ENCODE peak calls at places on chromosomes 16 and 17, in four cellular contexts. One of them, this sample, is unnamed. For H3K4me1, the result is how much of the 10 kb centered on the place peaks cover.

GRCh38 chr16:86665319-86665675 is 86.9 kb downstream of the FOXL1 start:
- DNase-seq in IMR-90: peak
- DNase-seq in ovary: no peak
- DNase-seq in aorta: no peak
- DNase-seq in this sample: no peak

GRCh38 chr17:81171941-81172340 is 5.9 kb upstream of the AATK start:
- DNase-seq in ovary: no peak
- DNase-seq in aorta: no peak
- DNase-seq in IMR-90: peak
- DNase-seq in this sample: no peak

GRCh38 chr16:28561557-28562187 is 8.0 kb downstream of the SGF29 start:
- DNase-seq in ovary: no peak
- DNase-seq in aorta: no peak
- DNase-seq in IMR-90: no peak
- DNase-seq in this sample: no peak

GRCh38 chr16:78659668-78660217 is 560.3 kb downstream of the WWOX start:
- DNase-seq in ovary: no peak
- DNase-seq in aorta: no peak
- DNase-seq in IMR-90: no peak
- DNase-seq in this sample: no peak

GRCh38 chr17:66547170-66547865 is 244.9 kb downstream of the PRKCA start:
- DNase-seq in ovary: no peak
- DNase-seq in aorta: no peak
- DNase-seq in IMR-90: no peak
- DNase-seq in this sample: no peak

GRCh38 chr17:73304971-73305786 is 6.6 kb downstream of the CDC42EP4 start:
- DNase-seq in aorta: peak
- DNase-seq in ovary: peak
- DNase-seq in IMR-90: peak
- DNase-seq in this sample: no peak

GRCh38 chr17:27158390-27158789 is 135.5 kb upstream of the WSB1 start:
- DNase-seq in aorta: no peak
- DNase-seq in IMR-90: no peak
- DNase-seq in ovary: no peak
- DNase-seq in this sample: no peak

GRCh38 chr16:55835578-55835977 is 2.7 kb upstream of the CES1 start:
- DNase-seq in ovary: peak
- DNase-seq in IMR-90: no peak
- DNase-seq in aorta: peak
- DNase-seq in this sample: no peak

GRCh38 chr17:36485027-36485426 is 1.5 kb upstream of the ZNHIT3 start:
- DNase-seq in aorta: no peak
- DNase-seq in ovary: no peak
- DNase-seq in IMR-90: no peak
- DNase-seq in this sample: no peak

GRCh38 chr17:63529711-63530556 is 6.8 kb downstream of the KCNH6 start:
- DNase-seq in ovary: no peak
- DNase-seq in aorta: no peak
- DNase-seq in IMR-90: no peak
- DNase-seq in this sample: no peak

GRCh38 chr17:65551641-65552040 is 9.8 kb downstream of the AXIN2 start:
- DNase-seq in aorta: no peak
- DNase-seq in IMR-90: no peak
- DNase-seq in ovary: no peak
- DNase-seq in this sample: no peak

GRCh38 chr17:40331743-40332641 is 23.0 kb downstream of the RARA start:
- DNase-seq in IMR-90: no peak
- DNase-seq in aorta: peak
- DNase-seq in ovary: peak
- DNase-seq in this sample: no peak

GRCh38 chr16:24988593-24989338 is 26.4 kb downstream of the ARHGAP17 start:
- DNase-seq in aorta: no peak
- DNase-seq in IMR-90: peak
- DNase-seq in ovary: no peak
- DNase-seq in this sample: peak

GRCh38 chr16:50841081-50841886 is 99.4 kb downstream of the CYLD start:
- DNase-seq in IMR-90: no peak
- DNase-seq in ovary: no peak
- DNase-seq in aorta: no peak
- DNase-seq in this sample: no peak

GRCh38 chr17:80855968-80856862 is 135.4 kb upstream of the CHMP6 start:
- DNase-seq in IMR-90: peak
- DNase-seq in ovary: no peak
- DNase-seq in aorta: peak
- DNase-seq in this sample: no peak

GRCh38 chr17:54977744-54978143 is 9.2 kb downstream of the STXBP4 start:
- DNase-seq in IMR-90: no peak
- DNase-seq in aorta: no peak
- DNase-seq in ovary: no peak
- DNase-seq in this sample: no peak

GRCh38 chr17:2723505-2723996 is 12.0 kb upstream of the CLUH start:
- DNase-seq in IMR-90: no peak
- DNase-seq in aorta: no peak
- DNase-seq in ovary: no peak
- DNase-seq in this sample: no peak

GRCh38 chr17:69254187-69254586 is 25.6 kb upstream of the ABCA10 start:
- DNase-seq in IMR-90: no peak
- DNase-seq in aorta: no peak
- DNase-seq in ovary: no peak
- DNase-seq in this sample: no peak

GRCh38 chr17:80941743-80942211 is 49.9 kb upstream of the CHMP6 start:
- DNase-seq in aorta: peak
- DNase-seq in IMR-90: peak
- DNase-seq in ovary: peak
- DNase-seq in this sample: no peak

GRCh38 chr17:14095630-14096029 is 26.3 kb downstream of the COX10 start:
- DNase-seq in IMR-90: no peak
- DNase-seq in ovary: no peak
- DNase-seq in aorta: no peak
- DNase-seq in this sample: no peak

GRCh38 chr17:78494189-78494960 is 82.8 kb downstream of the DNAH17 start:
- DNase-seq in ovary: no peak
- DNase-seq in aorta: peak
- DNase-seq in IMR-90: no peak
- DNase-seq in this sample: no peak

GRCh38 chr17:45813051-45813731 is 29.1 kb downstream of the CRHR1 start:
- DNase-seq in ovary: no peak
- DNase-seq in IMR-90: no peak
- DNase-seq in aorta: no peak
- DNase-seq in this sample: no peak

GRCh38 chr17:35799942-35800341 is 4.5 kb upstream of the MMP28 start:
- DNase-seq in aorta: peak
- DNase-seq in ovary: no peak
- DNase-seq in IMR-90: no peak
- DNase-seq in this sample: no peak

GRCh38 chr17:73855933-73856332 is 211.7 kb upstream of the SDK2 start:
- DNase-seq in IMR-90: no peak
- DNase-seq in ovary: no peak
- DNase-seq in aorta: no peak
- DNase-seq in this sample: no peak

GRCh38 chr16:66925322-66925840 is at the start of gene RRAD:
- DNase-seq in aorta: peak
- DNase-seq in IMR-90: peak
- DNase-seq in ovary: peak
- DNase-seq in this sample: no peak

GRCh38 chr17:27333410-27333980 is 39.6 kb downstream of the WSB1 start:
- DNase-seq in IMR-90: no peak
- DNase-seq in ovary: peak
- DNase-seq in aorta: no peak
- DNase-seq in this sample: no peak

GRCh38 chr17:77474292-77474988 is 333.7 kb downstream of the SEC14L1 start:
- DNase-seq in ovary: no peak
- DNase-seq in aorta: no peak
- DNase-seq in IMR-90: peak
- DNase-seq in this sample: no peak

GRCh38 chr17:16150251-16150859 is 65.0 kb downstream of the NCOR1 start:
- DNase-seq in IMR-90: peak
- DNase-seq in aorta: no peak
- DNase-seq in ovary: no peak
- DNase-seq in this sample: no peak

GRCh38 chr16:73054131-73054496 is 6.2 kb upstream of the ZFHX3 start:
- DNase-seq in aorta: no peak
- DNase-seq in IMR-90: no peak
- DNase-seq in ovary: no peak
- DNase-seq in this sample: no peak
- H3K4me1 ChIP-seq in aorta: under half
- H3K4me1 ChIP-seq in IMR-90: under half
- H3K4me1 ChIP-seq in ovary: under half
- H3K4me1 ChIP-seq in this sample: under half

GRCh38 chr17:43014020-43014615 is 7.5 kb downstream of the IFI35 start:
- DNase-seq in IMR-90: no peak
- DNase-seq in aorta: peak
- DNase-seq in ovary: no peak
- DNase-seq in this sample: no peak
- H3K27ac ChIP-seq in IMR-90: no peak
- H3K27ac ChIP-seq in aorta: no peak
- H3K27ac ChIP-seq in ovary: no peak
- H3K27ac ChIP-seq in this sample: no peak

DNA sequence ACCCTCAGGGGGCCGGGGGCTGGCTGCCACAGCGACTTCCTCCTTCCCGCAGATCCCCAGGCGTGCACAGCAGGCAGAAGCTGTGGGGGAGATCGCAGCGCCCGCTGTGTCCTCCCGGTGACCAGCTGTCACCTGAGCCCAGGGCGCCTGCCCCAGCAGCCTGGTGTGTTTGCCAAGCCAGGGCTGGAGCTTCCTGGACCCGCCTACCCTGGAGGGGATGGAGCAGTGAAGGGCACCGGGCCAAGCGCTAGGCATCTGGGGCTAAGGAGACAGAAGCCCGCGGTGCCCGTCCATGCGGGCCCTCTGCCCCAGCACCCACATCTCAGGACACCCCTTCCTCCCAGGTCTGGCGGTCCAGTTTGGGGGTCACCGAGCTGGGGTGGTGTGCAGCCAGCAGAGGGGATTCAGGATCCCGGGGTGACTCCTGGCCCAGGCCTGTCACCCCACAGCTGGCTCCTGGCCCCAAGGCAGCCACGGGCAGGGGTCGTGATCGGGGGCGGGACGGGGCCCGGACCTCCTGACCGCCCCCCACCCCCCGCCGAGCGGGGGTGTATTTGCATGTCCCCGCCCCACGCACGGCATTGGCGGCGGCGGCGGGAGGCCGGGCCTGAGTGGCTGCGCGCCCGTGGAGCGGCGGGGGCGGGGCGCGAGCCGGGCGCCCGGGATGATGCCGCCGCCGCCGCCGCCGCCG is at the start of gene RAB26:
- DNase-seq in IMR-90: peak
- DNase-seq in aorta: peak
- DNase-seq in ovary: peak
- DNase-seq in this sample: peak
- H3K4me1 ChIP-seq in IMR-90: under half
- H3K4me1 ChIP-seq in aorta: under half
- H3K4me1 ChIP-seq in ovary: under half
- H3K4me1 ChIP-seq in this sample: half or more

DNA sequence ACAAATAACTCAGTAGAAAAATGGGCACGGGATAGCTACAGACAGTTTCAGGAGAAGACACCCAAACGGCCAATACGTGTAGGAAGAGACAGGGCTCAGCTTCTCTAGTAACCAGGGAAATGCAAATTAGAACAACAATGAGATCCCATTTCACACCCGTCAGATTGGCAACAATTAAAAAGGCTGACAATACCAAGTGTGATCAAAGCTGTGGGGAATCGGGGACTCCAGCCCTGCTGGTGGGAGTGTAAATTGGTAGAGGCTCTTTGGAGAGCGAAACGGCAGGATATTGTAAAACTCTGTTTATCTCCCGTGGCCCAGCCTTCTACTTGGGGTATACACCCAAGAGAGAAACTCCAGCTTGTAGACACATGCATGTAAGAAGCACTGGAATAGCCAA is 27.6 kb downstream of the MYBBP1A start:
- DNase-seq in aorta: no peak
- DNase-seq in IMR-90: no peak
- DNase-seq in ovary: no peak
- DNase-seq in this sample: no peak
- H3K27ac ChIP-seq in aorta: no peak
- H3K27ac ChIP-seq in IMR-90: no peak
- H3K27ac ChIP-seq in ovary: no peak
- H3K27ac ChIP-seq in this sample: no peak

This sample was measured in OCI-LY7.